ENCODE peak calls at places on chromosome 2, in six cellular contexts. I is heart right ventricle, G is RWPE1, O is NCI-H1105, F is Ammon's horn, Y is HTR-8/SVneo. D is an unnamed sample.

GRCh38 chr2:45119855-45120254 is 110.6 kb upstream of the SIX2 start:
- DNase-seq in F (no peak), I (no peak), O (no peak), G (peak), Y (peak), D (no peak)

GRCh38 chr2:228140934-228141528 is 40.5 kb downstream of the SPHKAP start:
- DNase-seq in G (no peak), I (no peak), F (no peak), Y (no peak), O (no peak), D (no peak)

GRCh38 chr2:238714038-238714528 is 133.8 kb upstream of the TWIST2 start:
- DNase-seq in I (no peak), G (peak), Y (peak), O (no peak), F (no peak), D (no peak)

GRCh38 chr2:218286570-218287459 is 5.5 kb downstream of the TMBIM1 start:
- DNase-seq in Y (peak), F (peak), O (no peak), G (peak), I (peak), D (peak)

GRCh38 chr2:210318891-210319290 is 3.9 kb upstream of the MYL1 start:
- DNase-seq in Y (no peak), G (no peak), O (no peak), I (no peak), F (no peak), D (no peak)

GRCh38 chr2:175003875-175004729 is 1.1 kb downstream of the CHN1 start:
- DNase-seq in G (no peak), Y (peak), O (no peak), I (peak), F (no peak), D (no peak)

GRCh38 chr2:190636362-190636761 is 12.5 kb upstream of the NAB1 start:
- DNase-seq in F (no peak), I (no peak), Y (peak), O (no peak), G (peak), D (no peak)

GRCh38 chr2:165277860-165278656 is 38.8 kb downstream of the SCN2A start:
- DNase-seq in O (no peak), I (no peak), F (no peak), G (no peak), Y (no peak), D (no peak)

GRCh38 chr2:26483957-26484565 is 6.1 kb upstream of the OTOF start:
- DNase-seq in I (no peak), Y (no peak), O (no peak), F (no peak), G (no peak), D (no peak)

GRCh38 chr2:239944706-239945551 is 80.2 kb downstream of the NDUFA10 start:
- DNase-seq in I (no peak), O (no peak), Y (no peak), G (no peak), F (peak), D (no peak)

GRCh38 chr2:219851801-219852481 is 224.5 kb downstream of the SLC4A3 start:
- DNase-seq in G (peak), F (no peak), Y (peak), I (peak), O (no peak), D (no peak)

GRCh38 chr2:238024986-238025385 is 35.8 kb upstream of the SCLY start:
- DNase-seq in Y (no peak), G (no peak), F (no peak), I (no peak), O (no peak), D (no peak)